ENCODE peak calls at places on chromosomes 12 and 14, in nine cellular contexts. E is GDM1; V is activated naive CD8-positive, alpha-beta T cell treated with anti-CD3 and anti-CD28 coated beads, Interleukin-2, amount 10 ng/mL, durations not matched to agents 7 days and 5 days; D is GM04503; P is iris pigment epithelial cell; Z is left cardiac atrium; X is mesenteric fat pad; I is HFFc6; M is T47D. A is an unnamed sample.

GRCh38 chr12:104506691-104507401 is 50.1 kb downstream of the CHST11 start:
- DNase-seq in E (no peak), V (no peak), D (no peak), P (no peak), Z (no peak), X (no peak), I (no peak), M (no peak), A (no peak)

GRCh38 chr14:99245541-99246511 is 26.2 kb downstream of the BCL11B start:
- DNase-seq in E (no peak), V (peak), D (no peak), P (no peak), Z (no peak), X (no peak), I (no peak), M (no peak), A (peak)

GRCh38 chr12:109720152-109720855 is 6.7 kb downstream of the FAM222A start:
- DNase-seq in E (no peak), V (no peak), D (no peak), P (no peak), Z (peak), X (no peak), I (no peak), M (no peak), A (no peak)

GRCh38 chr14:70094631-70095030 is 94.1 kb downstream of the SLC8A3 start:
- DNase-seq in E (no peak), V (no peak), D (no peak), P (no peak), Z (no peak), X (no peak), I (no peak), M (no peak), A (no peak)

GRCh38 chr12:48750215-48750614 is 33.7 kb upstream of the CCNT1 start:
- DNase-seq in E (no peak), V (no peak), D (no peak), P (peak), Z (no peak), X (no peak), I (peak), M (no peak), A (no peak)

GRCh38 chr14:56138987-56139386 is 20.8 kb downstream of the PELI2 start:
- DNase-seq in E (no peak), V (no peak), D (no peak), P (no peak), Z (no peak), X (no peak), I (no peak), M (no peak), A (no peak)

GRCh38 chr14:73771848-73772705 is 57.9 kb upstream of the PNMA1 start:
- DNase-seq in E (peak), V (peak), D (no peak), P (peak), Z (peak), X (no peak), I (no peak), M (no peak), A (peak)

GRCh38 chr14:105375635-105376057 is 22.7 kb upstream of the TEX22 start:
- DNase-seq in E (peak), V (peak), D (no peak), P (peak), Z (no peak), X (no peak), I (no peak), M (no peak), A (no peak)

GRCh38 chr14:96702831-96703230 is 94.4 kb upstream of the VRK1 start:
- DNase-seq in E (no peak), V (no peak), D (no peak), P (no peak), Z (no peak), X (no peak), I (no peak), M (no peak), A (no peak)

GRCh38 chr14:37546621-37547447 is 48.2 kb downstream of the FOXA1 start:
- DNase-seq in E (no peak), V (no peak), D (peak), P (peak), Z (no peak), X (no peak), I (peak), M (no peak), A (no peak)

GRCh38 chr14:92986254-92987147 is 63.6 kb downstream of the CHGA start:
- DNase-seq in E (no peak), V (no peak), D (peak), P (peak), Z (peak), X (no peak), I (peak), M (peak), A (peak)

GRCh38 chr12:70305794-70306193 is 60.3 kb upstream of the KCNMB4 start:
- DNase-seq in E (no peak), V (no peak), D (no peak), P (peak), Z (no peak), X (no peak), I (no peak), M (no peak), A (no peak)

GRCh38 chr12:57096099-57096572 is 7.2 kb downstream of the NAB2 start:
- DNase-seq in E (peak), V (no peak), D (no peak), P (peak), Z (no peak), X (no peak), I (no peak), M (no peak), A (no peak)

GRCh38 chr12:125185740-125186470 is 120.7 kb downstream of the AACS start:
- DNase-seq in E (peak), V (peak), D (no peak), P (peak), Z (peak), X (no peak), I (peak), M (peak), A (peak)

GRCh38 chr14:102500190-102500661 is 9.3 kb downstream of the ANKRD9 start:
- DNase-seq in E (no peak), V (no peak), D (peak), P (peak), Z (peak), X (no peak), I (peak), M (no peak), A (no peak)

GRCh38 chr12:105935981-105936380 is 202.8 kb downstream of the NUAK1 start:
- DNase-seq in E (no peak), V (no peak), D (peak), P (peak), Z (no peak), X (no peak), I (peak), M (no peak), A (no peak)

GRCh38 chr12:29023436-29024076 is 125.5 kb upstream of the FAR2 start:
- DNase-seq in E (no peak), V (no peak), D (no peak), P (no peak), Z (no peak), X (no peak), I (no peak), M (no peak), A (no peak)

GRCh38 chr14:92568621-92569479 is 55.3 kb downstream of the RIN3 start:
- DNase-seq in E (no peak), V (peak), D (no peak), P (no peak), Z (peak), X (no peak), I (no peak), M (no peak), A (no peak)

GRCh38 chr12:67456281-67456918 is 187.2 kb downstream of the CAND1 start:
- DNase-seq in E (no peak), V (no peak), D (no peak), P (peak), Z (peak), X (no peak), I (peak), M (no peak), A (no peak)

GRCh38 chr14:53430870-53431269 is 277.7 kb upstream of the DDHD1 start:
- DNase-seq in E (no peak), V (no peak), D (no peak), P (peak), Z (no peak), X (no peak), I (no peak), M (no peak), A (no peak)

A was measured in spleen.